ENCODE peak calls at places on chromosomes 11 and 22, in six cellular contexts. One of them, this sample, is unnamed.
A peak's percentile ranks its signal among the peaks of the same experiment; 100 is the strongest.

GRCh38 chr11:46390331-46391171 is 1.0 kb downstream of the CHRM4 start:
- DNase-seq in A549: no peak
- DNase-seq in cardiac muscle cell: no peak
- DNase-seq in CD8-positive, alpha-beta T cell: no peak
- DNase-seq in left lung: no peak
- DNase-seq in CD8-positive, alpha-beta memory T cell: no peak
- DNase-seq in this sample: no peak

GRCh38 chr11:1202776-1203504 is 19.9 kb upstream of the MUC5B start:
- DNase-seq in left lung: peak; percentile 46
- DNase-seq in CD8-positive, alpha-beta T cell: peak; percentile 51
- DNase-seq in cardiac muscle cell: peak; percentile 51
- DNase-seq in CD8-positive, alpha-beta memory T cell: peak; percentile 50
- DNase-seq in A549: peak; percentile 67
- DNase-seq in this sample: peak; percentile 43

GRCh38 chr22:23115825-23116494 is 25.8 kb downstream of the RSPH14 start:
- DNase-seq in left lung: no peak
- DNase-seq in CD8-positive, alpha-beta memory T cell: no peak
- DNase-seq in A549: no peak
- DNase-seq in CD8-positive, alpha-beta T cell: no peak
- DNase-seq in cardiac muscle cell: no peak
- DNase-seq in this sample: no peak

GRCh38 chr11:116207349-116207748 is 565.4 kb downstream of the BUD13 start:
- DNase-seq in CD8-positive, alpha-beta T cell: no peak
- DNase-seq in A549: no peak
- DNase-seq in cardiac muscle cell: no peak
- DNase-seq in CD8-positive, alpha-beta memory T cell: no peak
- DNase-seq in left lung: no peak
- DNase-seq in this sample: no peak

GRCh38 chr11:17076517-17077239 is 789 bp downstream of the RPS13 start:
- DNase-seq in left lung: no peak
- DNase-seq in A549: no peak
- DNase-seq in CD8-positive, alpha-beta T cell: no peak
- DNase-seq in CD8-positive, alpha-beta memory T cell: no peak
- DNase-seq in cardiac muscle cell: peak; percentile 20
- DNase-seq in this sample: no peak

GRCh38 chr11:76782526-76783293 is 446 bp upstream of the TSKU start:
- DNase-seq in CD8-positive, alpha-beta memory T cell: no peak
- DNase-seq in CD8-positive, alpha-beta T cell: no peak
- DNase-seq in cardiac muscle cell: peak; percentile 98
- DNase-seq in A549: peak; percentile 95
- DNase-seq in left lung: peak; percentile 85
- DNase-seq in this sample: no peak

GRCh38 chr11:19574916-19575315 is 137.7 kb upstream of the NAV2 start:
- DNase-seq in left lung: no peak
- DNase-seq in A549: no peak
- DNase-seq in cardiac muscle cell: no peak
- DNase-seq in CD8-positive, alpha-beta memory T cell: no peak
- DNase-seq in CD8-positive, alpha-beta T cell: no peak
- DNase-seq in this sample: no peak

GRCh38 chr11:72779495-72780128 is 14.2 kb downstream of the STARD10 start:
- DNase-seq in CD8-positive, alpha-beta T cell: no peak
- DNase-seq in A549: no peak
- DNase-seq in CD8-positive, alpha-beta memory T cell: no peak
- DNase-seq in left lung: no peak
- DNase-seq in cardiac muscle cell: no peak
- DNase-seq in this sample: no peak

GRCh38 chr11:70523384-70524095 is 125.2 kb downstream of the CTTN start:
- DNase-seq in cardiac muscle cell: no peak
- DNase-seq in CD8-positive, alpha-beta memory T cell: no peak
- DNase-seq in CD8-positive, alpha-beta T cell: no peak
- DNase-seq in A549: no peak
- DNase-seq in left lung: no peak
- DNase-seq in this sample: no peak

GRCh38 chr22:32932176-32932575 is 126.0 kb downstream of the SYN3 start:
- DNase-seq in CD8-positive, alpha-beta memory T cell: no peak
- DNase-seq in cardiac muscle cell: no peak
- DNase-seq in CD8-positive, alpha-beta T cell: no peak
- DNase-seq in A549: no peak
- DNase-seq in left lung: no peak
- DNase-seq in this sample: no peak

GRCh38 chr11:102223859-102224258 is 93.4 kb upstream of the BIRC3 start:
- DNase-seq in cardiac muscle cell: peak; percentile 63
- DNase-seq in A549: no peak
- DNase-seq in CD8-positive, alpha-beta T cell: no peak
- DNase-seq in CD8-positive, alpha-beta memory T cell: no peak
- DNase-seq in left lung: no peak
- DNase-seq in this sample: no peak

GRCh38 chr11:34641981-34642380 is 21.1 kb downstream of the EHF start:
- DNase-seq in left lung: no peak
- DNase-seq in A549: no peak
- DNase-seq in CD8-positive, alpha-beta memory T cell: no peak
- DNase-seq in CD8-positive, alpha-beta T cell: no peak
- DNase-seq in cardiac muscle cell: no peak
- DNase-seq in this sample: no peak

GRCh38 chr11:3197044-3197715 is 21.4 kb downstream of the MRGPRG start:
- DNase-seq in left lung: no peak
- DNase-seq in CD8-positive, alpha-beta T cell: no peak
- DNase-seq in A549: no peak
- DNase-seq in CD8-positive, alpha-beta memory T cell: no peak
- DNase-seq in cardiac muscle cell: no peak
- DNase-seq in this sample: no peak

GRCh38 chr11:96146765-96147164 is 196.2 kb downstream of the MAML2 start:
- DNase-seq in CD8-positive, alpha-beta memory T cell: no peak
- DNase-seq in A549: no peak
- DNase-seq in CD8-positive, alpha-beta T cell: no peak
- DNase-seq in left lung: no peak
- DNase-seq in cardiac muscle cell: no peak
- DNase-seq in this sample: no peak

GRCh38 chr22:33476716-33477115 is 418.5 kb upstream of the SYN3 start:
- DNase-seq in CD8-positive, alpha-beta memory T cell: no peak
- DNase-seq in left lung: no peak
- DNase-seq in cardiac muscle cell: no peak
- DNase-seq in A549: peak; percentile 15
- DNase-seq in CD8-positive, alpha-beta T cell: no peak
- DNase-seq in this sample: no peak

GRCh38 chr11:129458756-129459535 is 83.3 kb downstream of the BARX2 start:
- DNase-seq in cardiac muscle cell: no peak
- DNase-seq in CD8-positive, alpha-beta T cell: no peak
- DNase-seq in CD8-positive, alpha-beta memory T cell: no peak
- DNase-seq in A549: no peak
- DNase-seq in left lung: no peak
- DNase-seq in this sample: no peak

GRCh38 chr11:79393362-79394043 is 47.3 kb downstream of the TENM4 start:
- DNase-seq in cardiac muscle cell: no peak
- DNase-seq in A549: peak; percentile 15
- DNase-seq in left lung: no peak
- DNase-seq in CD8-positive, alpha-beta memory T cell: no peak
- DNase-seq in CD8-positive, alpha-beta T cell: no peak
- DNase-seq in this sample: no peak

GRCh38 chr11:108647701-108648527 is 17.0 kb upstream of the DDX10 start:
- DNase-seq in cardiac muscle cell: peak; percentile 90
- DNase-seq in CD8-positive, alpha-beta T cell: peak; percentile 45
- DNase-seq in CD8-positive, alpha-beta memory T cell: peak; percentile 56
- DNase-seq in A549: peak; percentile 66
- DNase-seq in left lung: peak; percentile 64
- DNase-seq in this sample: peak; percentile 63

GRCh38 chr11:114280696-114281095 is 15.5 kb upstream of the NNMT start:
- DNase-seq in left lung: peak; percentile 75
- DNase-seq in cardiac muscle cell: peak; percentile 95
- DNase-seq in CD8-positive, alpha-beta memory T cell: peak; percentile 26
- DNase-seq in CD8-positive, alpha-beta T cell: no peak
- DNase-seq in A549: peak; percentile 89
- DNase-seq in this sample: no peak

GRCh38 chr11:36034572-36035331 is 90.9 kb downstream of the LDLRAD3 start:
- DNase-seq in A549: peak; percentile 45
- DNase-seq in CD8-positive, alpha-beta memory T cell: no peak
- DNase-seq in cardiac muscle cell: peak; percentile 74
- DNase-seq in CD8-positive, alpha-beta T cell: no peak
- DNase-seq in left lung: no peak
- DNase-seq in this sample: no peak

GRCh38 chr11:11691296-11692141 is 69.7 kb upstream of the GALNT18 start:
- DNase-seq in A549: no peak
- DNase-seq in left lung: no peak
- DNase-seq in CD8-positive, alpha-beta T cell: no peak
- DNase-seq in cardiac muscle cell: no peak
- DNase-seq in CD8-positive, alpha-beta memory T cell: no peak
- DNase-seq in this sample: no peak

GRCh38 chr22:22076937-22077703 is 94.5 kb upstream of the TOP3B start:
- DNase-seq in cardiac muscle cell: peak; percentile 67
- DNase-seq in CD8-positive, alpha-beta T cell: no peak
- DNase-seq in A549: no peak
- DNase-seq in CD8-positive, alpha-beta memory T cell: no peak
- DNase-seq in left lung: no peak
- DNase-seq in this sample: no peak

GRCh38 chr11:44531116-44531504 is 34.4 kb upstream of the CD82 start:
- DNase-seq in cardiac muscle cell: no peak
- DNase-seq in CD8-positive, alpha-beta T cell: no peak
- DNase-seq in CD8-positive, alpha-beta memory T cell: no peak
- DNase-seq in left lung: no peak
- DNase-seq in A549: no peak
- DNase-seq in this sample: no peak

GRCh38 chr22:48734359-48734758 is 1093.3 kb downstream of the BRD1 start:
- DNase-seq in A549: no peak
- DNase-seq in left lung: no peak
- DNase-seq in CD8-positive, alpha-beta memory T cell: no peak
- DNase-seq in CD8-positive, alpha-beta T cell: no peak
- DNase-seq in cardiac muscle cell: no peak
- DNase-seq in this sample: no peak

GRCh38 chr11:88448131-88448530 is 110.6 kb upstream of the CTSC start:
- DNase-seq in CD8-positive, alpha-beta memory T cell: no peak
- DNase-seq in A549: no peak
- DNase-seq in left lung: no peak
- DNase-seq in CD8-positive, alpha-beta T cell: no peak
- DNase-seq in cardiac muscle cell: no peak
- DNase-seq in this sample: no peak

GRCh38 chr11:104043137-104043536 is 6.7 kb downstream of the DDI1 start:
- DNase-seq in cardiac muscle cell: no peak
- DNase-seq in left lung: no peak
- DNase-seq in CD8-positive, alpha-beta T cell: no peak
- DNase-seq in CD8-positive, alpha-beta memory T cell: no peak
- DNase-seq in A549: no peak
- DNase-seq in this sample: no peak

GRCh38 chr11:124889692-124890091 is 8.0 kb downstream of the ROBO4 start:
- DNase-seq in CD8-positive, alpha-beta memory T cell: no peak
- DNase-seq in A549: no peak
- DNase-seq in left lung: no peak
- DNase-seq in cardiac muscle cell: no peak
- DNase-seq in CD8-positive, alpha-beta T cell: no peak
- DNase-seq in this sample: no peak

GRCh38 chr22:29838599-29838956 is 504 bp upstream of the ASCC2 start:
- DNase-seq in CD8-positive, alpha-beta memory T cell: no peak
- DNase-seq in cardiac muscle cell: no peak
- DNase-seq in left lung: no peak
- DNase-seq in CD8-positive, alpha-beta T cell: no peak
- DNase-seq in A549: no peak
- DNase-seq in this sample: no peak

GRCh38 chr22:46073683-46074504 is 76.4 kb upstream of the PPARA start:
- DNase-seq in CD8-positive, alpha-beta memory T cell: no peak
- DNase-seq in A549: no peak
- DNase-seq in left lung: peak; percentile 32
- DNase-seq in cardiac muscle cell: peak; percentile 59
- DNase-seq in CD8-positive, alpha-beta T cell: no peak
- DNase-seq in this sample: no peak

GRCh38 chr22:41302016-41302767 is 867 bp downstream of the ZC3H7B start:
- DNase-seq in CD8-positive, alpha-beta T cell: peak; percentile 2
- DNase-seq in cardiac muscle cell: peak; percentile 8
- DNase-seq in A549: no peak
- DNase-seq in CD8-positive, alpha-beta memory T cell: peak; percentile 23
- DNase-seq in left lung: no peak
- DNase-seq in this sample: peak; percentile 15

GRCh38 chr11:93857413-93858185 is 7.2 kb upstream of the VSTM5 start:
- DNase-seq in CD8-positive, alpha-beta memory T cell: no peak
- DNase-seq in cardiac muscle cell: no peak
- DNase-seq in A549: no peak
- DNase-seq in left lung: no peak
- DNase-seq in CD8-positive, alpha-beta T cell: no peak
- DNase-seq in this sample: no peak

GRCh38 chr11:32418836-32419235 is 16.5 kb downstream of the WT1 start:
- DNase-seq in CD8-positive, alpha-beta memory T cell: no peak
- DNase-seq in left lung: no peak
- DNase-seq in CD8-positive, alpha-beta T cell: no peak
- DNase-seq in A549: no peak
- DNase-seq in cardiac muscle cell: no peak
- DNase-seq in this sample: no peak

GRCh38 chr11:7512525-7513209 is 1.1 kb upstream of the PPFIBP2 start:
- DNase-seq in CD8-positive, alpha-beta T cell: peak; percentile 5
- DNase-seq in CD8-positive, alpha-beta memory T cell: peak; percentile 56
- DNase-seq in A549: no peak
- DNase-seq in left lung: peak; percentile 82
- DNase-seq in cardiac muscle cell: peak; percentile 74
- DNase-seq in this sample: no peak

DNA sequence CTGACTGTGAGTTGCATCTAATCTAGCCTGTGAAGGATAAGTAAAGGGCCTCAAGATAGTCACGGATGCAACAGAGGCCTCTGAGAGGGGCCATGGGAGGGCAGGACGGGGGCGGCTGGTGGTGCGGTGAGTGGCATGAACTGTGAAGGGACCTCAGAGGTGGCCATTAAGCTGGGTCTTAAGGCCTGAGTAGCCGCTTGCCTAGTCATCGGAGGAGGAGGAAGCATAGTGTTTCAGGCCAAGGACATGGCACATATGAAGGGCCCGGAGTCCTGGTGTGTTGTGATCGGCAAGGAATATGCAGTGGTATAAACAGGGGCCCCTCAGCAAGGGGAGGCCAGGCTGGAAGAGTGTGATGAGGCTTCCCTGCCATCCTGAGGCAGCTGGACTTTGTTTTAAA is 51.8 kb downstream of the TRIOBP start:
- DNase-seq in CD8-positive, alpha-beta memory T cell: no peak
- DNase-seq in left lung: no peak
- DNase-seq in cardiac muscle cell: no peak
- DNase-seq in A549: no peak
- DNase-seq in CD8-positive, alpha-beta T cell: no peak
- DNase-seq in this sample: no peak
- H3K27ac ChIP-seq in CD8-positive, alpha-beta memory T cell: no peak overlapping the region
- H3K27ac ChIP-seq in left lung: peak overlapping the region; percentile 92
- H3K27ac ChIP-seq in cardiac muscle cell: peak overlapping the region; percentile 84
- H3K27ac ChIP-seq in A549: peak overlapping the region; percentile 100
- H3K27ac ChIP-seq in CD8-positive, alpha-beta T cell: no peak overlapping the region
- H3K27ac ChIP-seq in this sample: no peak overlapping the region

GRCh38 chr22:17633998-17634323 is 4.6 kb upstream of the BCL2L13 start:
- DNase-seq in left lung: no peak
- DNase-seq in cardiac muscle cell: no peak
- DNase-seq in A549: no peak
- DNase-seq in CD8-positive, alpha-beta T cell: no peak
- DNase-seq in CD8-positive, alpha-beta memory T cell: no peak
- DNase-seq in this sample: no peak
- H3K27ac ChIP-seq in left lung: no peak overlapping the region
- H3K27ac ChIP-seq in cardiac muscle cell: no peak overlapping the region
- H3K27ac ChIP-seq in A549: peak overlapping the region; percentile 84
- H3K27ac ChIP-seq in CD8-positive, alpha-beta T cell: no peak overlapping the region
- H3K27ac ChIP-seq in CD8-positive, alpha-beta memory T cell: peak overlapping the region; percentile 82
- H3K27ac ChIP-seq in this sample: no peak overlapping the region

GRCh38 chr11:133784359-133784758 is 61.0 kb downstream of the SPATA19 start:
- DNase-seq in cardiac muscle cell: no peak
- DNase-seq in CD8-positive, alpha-beta T cell: no peak
- DNase-seq in A549: no peak
- DNase-seq in CD8-positive, alpha-beta memory T cell: no peak
- DNase-seq in left lung: no peak
- DNase-seq in this sample: no peak
- H3K27ac ChIP-seq in cardiac muscle cell: no peak overlapping the region
- H3K27ac ChIP-seq in CD8-positive, alpha-beta T cell: no peak overlapping the region
- H3K27ac ChIP-seq in A549: no peak overlapping the region
- H3K27ac ChIP-seq in CD8-positive, alpha-beta memory T cell: no peak overlapping the region
- H3K27ac ChIP-seq in left lung: no peak overlapping the region
- H3K27ac ChIP-seq in this sample: no peak overlapping the region

GRCh38 chr22:17250380-17251129 is 31.3 kb upstream of the ADA2 start:
- DNase-seq in cardiac muscle cell: no peak
- DNase-seq in A549: no peak
- DNase-seq in CD8-positive, alpha-beta memory T cell: no peak
- DNase-seq in left lung: no peak
- DNase-seq in CD8-positive, alpha-beta T cell: no peak
- DNase-seq in this sample: no peak
- H3K27ac ChIP-seq in cardiac muscle cell: no peak overlapping the region
- H3K27ac ChIP-seq in A549: no peak overlapping the region
- H3K27ac ChIP-seq in CD8-positive, alpha-beta memory T cell: no peak overlapping the region
- H3K27ac ChIP-seq in left lung: no peak overlapping the region
- H3K27ac ChIP-seq in CD8-positive, alpha-beta T cell: no peak overlapping the region
- H3K27ac ChIP-seq in this sample: no peak overlapping the region